ENCODE peak calls at places on chromosome X, in four cellular contexts. One of them, this sample, is unnamed.

GRCh38 chrX:48891402-48892288 is 5.9 kb downstream of the TIMM17B start:
- DNase-seq in glutamatergic neuron: peak; percentile 83
- DNase-seq in breast epithelium: peak; percentile 82
- DNase-seq in T-helper 17 cell: peak; percentile 62
- DNase-seq in this sample: peak; percentile 89

GRCh38 chrX:149877636-149878035 is 3.3 kb upstream of the MAGEA8 start:
- DNase-seq in glutamatergic neuron: no peak
- DNase-seq in T-helper 17 cell: no peak
- DNase-seq in breast epithelium: no peak
- DNase-seq in this sample: no peak

GRCh38 chrX:141402897-141403610 is 160.7 kb upstream of the SPANXC start:
- DNase-seq in glutamatergic neuron: no peak
- DNase-seq in T-helper 17 cell: no peak
- DNase-seq in breast epithelium: no peak
- DNase-seq in this sample: no peak

GRCh38 chrX:111168314-111168713 is 72.3 kb downstream of the PAK3 start:
- DNase-seq in breast epithelium: no peak
- DNase-seq in glutamatergic neuron: no peak
- DNase-seq in T-helper 17 cell: no peak
- DNase-seq in this sample: peak; percentile 36

GRCh38 chrX:115533485-115533884 is 27.5 kb upstream of the PLS3 start:
- DNase-seq in breast epithelium: no peak
- DNase-seq in T-helper 17 cell: no peak
- DNase-seq in glutamatergic neuron: no peak
- DNase-seq in this sample: no peak

GRCh38 chrX:36609653-36610585 is 398.2 kb upstream of the FAM47C start:
- DNase-seq in T-helper 17 cell: no peak
- DNase-seq in breast epithelium: no peak
- DNase-seq in glutamatergic neuron: no peak
- DNase-seq in this sample: no peak

GRCh38 chrX:150897371-150898319 is 823 bp downstream of the CD99L2 start:
- DNase-seq in breast epithelium: no peak
- DNase-seq in glutamatergic neuron: peak; percentile 43
- DNase-seq in T-helper 17 cell: peak; percentile 11
- DNase-seq in this sample: peak; percentile 15

GRCh38 chrX:132216806-132217202 is 2.4 kb downstream of the RAP2C start:
- DNase-seq in T-helper 17 cell: no peak
- DNase-seq in glutamatergic neuron: no peak
- DNase-seq in breast epithelium: no peak
- DNase-seq in this sample: no peak

GRCh38 chrX:8815460-8816065 is 14.4 kb upstream of the FAM9A start:
- DNase-seq in glutamatergic neuron: no peak
- DNase-seq in T-helper 17 cell: no peak
- DNase-seq in breast epithelium: no peak
- DNase-seq in this sample: peak; percentile 15